ENCODE peak calls at places on chromosomes 4 and X, in four cellular contexts. W, V, Y and O are unnamed samples.

GRCh38 chrX:102808336-102808735 is 87.8 kb downstream of the GPRASP3 start:
- DNase-seq in W (no peak), V (no peak), Y (no peak), O (no peak)

GRCh38 chr4:82248903-82249632 is 124.7 kb downstream of the HNRNPD start:
- DNase-seq in W (no peak), V (no peak), Y (no peak), O (no peak)

GRCh38 chr4:149113804-149114430 is 671.7 kb upstream of the NR3C2 start:
- DNase-seq in W (no peak), V (no peak), Y (no peak), O (no peak)

GRCh38 chr4:112118742-112119357 is 26.4 kb upstream of the FAM241A start:
- DNase-seq in W (no peak), V (no peak), Y (no peak), O (no peak)

GRCh38 chrX:104565791-104566687 is at the start of gene IL1RAPL2:
- DNase-seq in W (no peak), V (peak; percentile 8), Y (peak; percentile 23), O (peak; percentile 49)

GRCh38 chrX:108299101-108299591 is 139.1 kb downstream of the COL4A6 start:
- DNase-seq in W (peak; percentile 17), V (peak; percentile 66), Y (no peak), O (no peak)

GRCh38 chr4:80091184-80091583 is 18.2 kb upstream of the ANTXR2 start:
- DNase-seq in W (no peak), V (no peak), Y (no peak), O (no peak)

GRCh38 chrX:70485466-70485865 is 40.8 kb downstream of the DLG3 start:
- DNase-seq in W (no peak), V (no peak), Y (no peak), O (no peak)

GRCh38 chr4:3402409-3403103 is 39.2 kb upstream of the HGFAC start:
- DNase-seq in W (no peak), V (no peak), Y (no peak), O (no peak)

GRCh38 chrX:71536285-71536684 is 3.4 kb downstream of the OGT start:
- DNase-seq in W (no peak), V (no peak), Y (no peak), O (no peak)

GRCh38 chrX:150899191-150899757 is 806 bp upstream of the CD99L2 start:
- DNase-seq in W (no peak), V (no peak), Y (peak; percentile 15), O (peak; percentile 37)

GRCh38 chrX:40877869-40878268 is 142.5 kb upstream of the MED14 start:
- DNase-seq in W (no peak), V (peak; percentile 8), Y (peak; percentile 16), O (peak; percentile 19)

GRCh38 chrX:47467106-47467505 is 15.9 kb downstream of the ZNF41 start:
- DNase-seq in W (no peak), V (no peak), Y (no peak), O (no peak)

GRCh38 chrX:138996268-138996667 is 284.8 kb upstream of the FGF13 start:
- DNase-seq in W (no peak), V (no peak), Y (no peak), O (no peak)

GRCh38 chr4:88526221-88526815 is 2.7 kb upstream of the PYURF start:
- DNase-seq in W (no peak), V (no peak), Y (peak; percentile 12), O (peak; percentile 18)

GRCh38 chr4:61373901-61374611 is 173.9 kb downstream of the ADGRL3 start:
- DNase-seq in W (no peak), V (no peak), Y (no peak), O (no peak)

GRCh38 chr4:74475946-74476345 is 31.0 kb downstream of the AREG start:
- DNase-seq in W (no peak), V (no peak), Y (no peak), O (no peak)

GRCh38 chr4:140152760-140153418 is 1.1 kb downstream of the MAML3 start:
- DNase-seq in W (no peak), V (no peak), Y (no peak), O (peak; percentile 52)

GRCh38 chr4:151950993-151951726 is 190.4 kb upstream of the GATB start:
- DNase-seq in W (no peak), V (no peak), Y (no peak), O (no peak)

DNA sequence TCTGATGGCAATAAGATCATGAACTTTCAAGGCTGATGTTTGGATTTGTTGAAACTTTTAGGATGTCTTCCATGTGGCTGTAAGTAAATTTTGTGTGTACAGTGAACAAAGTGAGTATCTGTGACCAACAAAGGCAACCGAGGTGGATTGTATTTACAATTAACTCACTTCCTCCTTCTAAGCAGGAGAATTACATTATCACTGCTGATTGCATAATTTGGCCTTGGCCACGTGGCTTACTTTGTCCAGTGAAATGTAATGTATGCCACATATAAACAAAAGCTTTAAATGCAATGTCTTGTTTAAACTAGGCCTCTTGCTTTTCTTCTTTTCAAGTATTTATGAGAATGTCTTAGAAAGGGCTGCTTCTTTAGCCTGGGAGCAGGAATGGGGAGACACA is 66.3 kb upstream of the MAD2L1 start:
- DNase-seq in W (no peak), V (no peak), Y (no peak), O (no peak)
- TF ChIP-seq NFIC in W (no peak), V (no peak), Y (no peak), O (no peak)

GRCh38 chr4:53021709-53022108 is 159.6 kb downstream of the RASL11B start:
- DNase-seq in W (no peak), V (no peak), Y (no peak), O (no peak)

GRCh38 chr4:53022162-53023100 is 160.3 kb downstream of the RASL11B start:
- DNase-seq in W (no peak), V (no peak), Y (no peak), O (no peak)

GRCh38 chr4:53023640-53024299 is 161.7 kb downstream of the RASL11B start:
- DNase-seq in W (no peak), V (no peak), Y (no peak), O (no peak)

DNA sequence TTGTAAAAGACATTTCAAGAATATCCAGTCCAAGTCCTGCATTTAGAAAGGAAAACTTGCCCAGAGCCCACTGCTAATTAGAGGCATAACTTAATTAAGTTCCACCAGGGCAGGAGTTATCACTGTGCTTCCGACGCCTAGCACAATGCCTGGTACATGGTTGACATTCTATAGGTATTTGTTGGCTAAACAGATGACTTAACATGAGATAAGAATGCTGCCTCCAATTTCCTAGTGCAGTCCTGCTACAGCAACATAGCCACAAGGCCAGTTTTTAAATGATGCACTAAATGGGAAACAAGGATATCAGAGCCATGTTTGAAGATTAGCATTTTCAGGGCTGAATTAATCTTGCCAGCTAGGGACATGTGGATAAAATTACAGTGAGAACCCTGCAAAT is 164.1 kb downstream of the RASL11B start:
- DNase-seq in W (no peak), V (no peak), Y (no peak), O (peak; percentile 49)
- TF ChIP-seq EP300 in W (no peak), V (no peak), Y (no peak), O (peak; percentile 98)

GRCh38 chr4:22988526-22988925 is 295.8 kb downstream of the GBA3 start:
- DNase-seq in W (no peak), V (no peak), Y (no peak), O (no peak)
- TF ChIP-seq NFIC in W (no peak), V (no peak), Y (no peak), O (no peak)

GRCh38 chrX:145620666-145621065 is 197.0 kb upstream of the SLITRK2 start:
- DNase-seq in W (no peak), V (no peak), Y (no peak), O (no peak)

GRCh38 chrX:145623453-145623852 is 194.2 kb upstream of the SLITRK2 start:
- DNase-seq in W (no peak), V (no peak), Y (no peak), O (no peak)
- TF ChIP-seq EP300 in W (no peak), V (no peak), Y (no peak), O (no peak)

DNA sequence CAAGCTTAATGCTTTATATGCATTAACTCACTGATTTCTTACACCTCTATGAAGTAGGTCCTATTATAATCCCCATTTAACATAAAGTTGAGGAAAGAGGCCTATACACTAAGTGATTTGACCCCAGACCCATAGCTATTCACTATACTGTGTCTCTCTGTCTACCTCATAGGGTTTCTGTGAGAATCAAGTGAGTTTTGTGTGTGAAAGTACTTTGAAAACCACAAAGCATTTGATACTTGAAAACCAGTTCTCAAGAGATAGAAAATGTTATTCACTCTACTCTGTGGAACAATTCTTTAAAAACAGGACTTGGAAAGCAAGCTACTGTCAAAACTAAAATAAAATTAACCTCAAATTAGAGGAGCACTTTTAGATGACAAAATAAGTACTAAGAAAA is 35.0 kb downstream of the SHROOM3 start:
- DNase-seq in W (no peak), V (no peak), Y (no peak), O (no peak)
- TF ChIP-seq NFIC in W (no peak), V (no peak), Y (no peak), O (no peak)

DNA sequence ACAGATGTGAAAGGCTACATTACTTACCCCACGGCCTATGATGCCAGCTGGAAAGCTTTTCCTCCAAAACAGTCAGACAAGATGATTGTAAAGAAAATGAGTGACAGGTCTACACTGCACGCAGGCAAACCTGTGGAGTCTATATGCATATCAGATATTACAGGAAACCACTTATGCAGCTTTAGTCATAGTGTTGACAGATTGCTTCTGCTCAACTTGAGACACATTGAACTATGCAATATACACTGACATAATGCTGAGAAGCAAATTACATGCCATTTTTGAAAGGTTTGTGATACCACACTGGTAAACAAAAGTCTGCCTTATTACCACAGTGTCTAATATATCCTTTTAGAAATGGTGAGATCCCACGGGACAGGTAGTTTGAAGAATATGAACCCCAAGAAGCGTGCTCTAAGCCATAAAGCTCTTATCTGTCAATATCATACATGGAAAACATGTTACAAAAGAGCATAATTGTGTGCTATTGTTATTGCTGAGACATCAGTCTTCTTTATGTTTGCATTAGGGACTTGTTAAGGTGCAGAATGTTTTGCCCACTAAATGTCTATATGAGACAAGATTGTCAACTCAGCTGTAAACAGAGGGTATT is 1835.8 kb upstream of the TENM3 start:
- DNase-seq in W (no peak), V (no peak), Y (no peak), O (no peak)
- TF ChIP-seq EP300 in W (no peak), V (no peak), Y (no peak), O (no peak)

DNA sequence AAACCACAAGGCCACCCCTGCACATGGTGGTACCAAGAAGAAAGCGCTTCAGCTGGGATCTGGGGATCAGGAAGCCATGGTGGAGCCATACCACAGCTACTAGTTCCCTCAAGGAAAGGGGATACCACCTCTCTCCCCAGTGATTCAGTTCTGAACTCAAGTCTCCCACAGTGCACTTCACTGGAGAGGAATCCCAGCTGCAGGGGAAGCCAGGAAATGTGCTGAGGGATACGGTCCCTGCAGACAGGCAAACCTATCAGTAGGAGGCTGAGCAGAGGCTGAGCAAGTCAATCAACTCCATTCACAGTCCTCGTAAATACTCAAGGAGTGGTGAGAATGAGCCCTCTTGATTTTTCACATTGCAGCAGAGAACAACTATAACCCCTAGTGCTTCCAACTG is 11.0 kb downstream of the TMEM192 start:
- DNase-seq in W (no peak), V (no peak), Y (no peak), O (no peak)
- TF ChIP-seq NFIC in W (no peak), V (no peak), Y (no peak), O (no peak)